ENCODE peak calls at places on chromosomes 2 and 18, in five cellular contexts. One of them, this sample, is unnamed.

GRCh38 chr2:72222829-72223564 is 75.3 kb upstream of the CYP26B1 start:
- DNase-seq in AML-193: no peak
- DNase-seq in hepatic stellate cell: peak; percentile 14
- DNase-seq in lung: no peak
- DNase-seq in stimulated activated CD4-positive, alpha-beta T cell treated with anti-CD3 and anti-CD28 coated beads, TNF-alpha, amount 100 ng/mL, for 4 hours: no peak
- DNase-seq in this sample: no peak

GRCh38 chr2:20674974-20675679 is 8.2 kb downstream of the GDF7 start:
- DNase-seq in AML-193: no peak
- DNase-seq in hepatic stellate cell: peak; percentile 96
- DNase-seq in lung: no peak
- DNase-seq in stimulated activated CD4-positive, alpha-beta T cell treated with anti-CD3 and anti-CD28 coated beads, TNF-alpha, amount 100 ng/mL, for 4 hours: no peak
- DNase-seq in this sample: no peak

GRCh38 chr2:37173741-37174140 is 14.7 kb downstream of the SULT6B1 start:
- DNase-seq in AML-193: no peak
- DNase-seq in hepatic stellate cell: no peak
- DNase-seq in lung: no peak
- DNase-seq in stimulated activated CD4-positive, alpha-beta T cell treated with anti-CD3 and anti-CD28 coated beads, TNF-alpha, amount 100 ng/mL, for 4 hours: no peak
- DNase-seq in this sample: no peak

GRCh38 chr2:175228179-175228578 is 46.7 kb upstream of the ATP5MC3 start:
- DNase-seq in AML-193: no peak
- DNase-seq in hepatic stellate cell: no peak
- DNase-seq in lung: no peak
- DNase-seq in stimulated activated CD4-positive, alpha-beta T cell treated with anti-CD3 and anti-CD28 coated beads, TNF-alpha, amount 100 ng/mL, for 4 hours: no peak
- DNase-seq in this sample: no peak

GRCh38 chr2:10390369-10390801 is 57.7 kb downstream of the ODC1 start:
- DNase-seq in AML-193: peak; percentile 8
- DNase-seq in hepatic stellate cell: peak; percentile 72
- DNase-seq in lung: no peak
- DNase-seq in stimulated activated CD4-positive, alpha-beta T cell treated with anti-CD3 and anti-CD28 coated beads, TNF-alpha, amount 100 ng/mL, for 4 hours: no peak
- DNase-seq in this sample: no peak

GRCh38 chr2:168315331-168316072 is 68.1 kb upstream of the STK39 start:
- DNase-seq in AML-193: no peak
- DNase-seq in hepatic stellate cell: no peak
- DNase-seq in lung: no peak
- DNase-seq in stimulated activated CD4-positive, alpha-beta T cell treated with anti-CD3 and anti-CD28 coated beads, TNF-alpha, amount 100 ng/mL, for 4 hours: no peak
- DNase-seq in this sample: no peak

GRCh38 chr18:35182151-35182550 is 58.7 kb upstream of the ZNF397 start:
- DNase-seq in AML-193: no peak
- DNase-seq in hepatic stellate cell: no peak
- DNase-seq in lung: no peak
- DNase-seq in stimulated activated CD4-positive, alpha-beta T cell treated with anti-CD3 and anti-CD28 coated beads, TNF-alpha, amount 100 ng/mL, for 4 hours: no peak
- DNase-seq in this sample: no peak

GRCh38 chr18:35005963-35006577 is 35.1 kb upstream of the MAPRE2 start:
- DNase-seq in AML-193: peak; percentile 72
- DNase-seq in hepatic stellate cell: peak; percentile 35
- DNase-seq in lung: no peak
- DNase-seq in stimulated activated CD4-positive, alpha-beta T cell treated with anti-CD3 and anti-CD28 coated beads, TNF-alpha, amount 100 ng/mL, for 4 hours: no peak
- DNase-seq in this sample: no peak

GRCh38 chr2:74333175-74333574 is 10.0 kb downstream of the SLC4A5 start:
- DNase-seq in AML-193: peak; percentile 49
- DNase-seq in hepatic stellate cell: peak; percentile 33
- DNase-seq in lung: no peak
- DNase-seq in stimulated activated CD4-positive, alpha-beta T cell treated with anti-CD3 and anti-CD28 coated beads, TNF-alpha, amount 100 ng/mL, for 4 hours: no peak
- DNase-seq in this sample: no peak

GRCh38 chr2:100126172-100126571 is 16.2 kb downstream of the AFF3 start:
- DNase-seq in AML-193: no peak
- DNase-seq in hepatic stellate cell: no peak
- DNase-seq in lung: peak; percentile 28
- DNase-seq in stimulated activated CD4-positive, alpha-beta T cell treated with anti-CD3 and anti-CD28 coated beads, TNF-alpha, amount 100 ng/mL, for 4 hours: no peak
- DNase-seq in this sample: no peak

GRCh38 chr2:206876176-206876575 is 63.1 kb upstream of the CPO start:
- DNase-seq in AML-193: no peak
- DNase-seq in hepatic stellate cell: no peak
- DNase-seq in lung: no peak
- DNase-seq in stimulated activated CD4-positive, alpha-beta T cell treated with anti-CD3 and anti-CD28 coated beads, TNF-alpha, amount 100 ng/mL, for 4 hours: no peak
- DNase-seq in this sample: no peak